ENCODE peak calls at places on chromosomes 16 and 17, in five cellular contexts. U, K, C, Q and B are unnamed samples.

GRCh38 chr17:20189979-20190378 is 180.8 kb downstream of the SPECC1 start:
- DNase-seq in U (no peak), C (no peak), Q (no peak), K (no peak), B (no peak)

GRCh38 chr17:81260171-81260570 is 21.1 kb downstream of the NDUFAF8 start:
- DNase-seq in U (no peak), K (no peak), C (no peak), Q (no peak), B (no peak)

GRCh38 chr17:59533694-59534093 is 31.7 kb upstream of the DHX40 start:
- DNase-seq in Q (no peak), K (no peak), C (no peak), U (no peak), B (no peak)

GRCh38 chr16:68528686-68529379 is 10.3 kb upstream of the ZFP90 start:
- DNase-seq in U (peak; percentile 75), Q (peak; percentile 86), C (peak; percentile 92), K (peak; percentile 80), B (peak; percentile 85)

GRCh38 chr16:67114793-67115192 is 5.1 kb downstream of the PHAF1 start:
- DNase-seq in Q (no peak), C (no peak), K (no peak), U (peak; percentile 28), B (no peak)

GRCh38 chr17:28345420-28346198 is 10.0 kb downstream of the TNFAIP1 start:
- DNase-seq in Q (no peak), K (no peak), C (no peak), U (no peak), B (no peak)

GRCh38 chr16:77993111-77993571 is 29.2 kb upstream of the CLEC3A start:
- DNase-seq in C (no peak), K (no peak), U (no peak), Q (peak; percentile 13), B (peak; percentile 12)

GRCh38 chr17:12522743-12523181 is 142.9 kb upstream of the MYOCD start:
- DNase-seq in C (no peak), K (no peak), U (peak; percentile 82), Q (no peak), B (peak; percentile 47)

GRCh38 chr17:44672479-44673093 is 16.3 kb downstream of the MEIOC start:
- DNase-seq in C (no peak), K (no peak), Q (no peak), U (peak; percentile 39), B (peak; percentile 32)

GRCh38 chr17:48131216-48131824 is 23.8 kb downstream of the SNX11 start:
- DNase-seq in Q (peak; percentile 41), C (peak; percentile 67), U (peak; percentile 73), K (no peak), B (peak; percentile 68)

GRCh38 chr16:74561626-74562025 is 45.3 kb downstream of the GLG1 start:
- DNase-seq in Q (no peak), C (no peak), U (no peak), K (no peak), B (no peak)

GRCh38 chr16:85568519-85568918 is 44.6 kb upstream of the GSE1 start:
- DNase-seq in U (no peak), C (no peak), Q (no peak), K (no peak), B (no peak)

GRCh38 chr16:67249762-67250327 is 1.1 kb downstream of the SLC9A5 start:
- DNase-seq in U (no peak), Q (no peak), C (no peak), K (no peak), B (no peak)

GRCh38 chr17:47693667-47694017 is 319 bp upstream of the TBKBP1 start:
- DNase-seq in Q (no peak), K (no peak), U (no peak), C (no peak), B (no peak)

GRCh38 chr16:59567496-59567895 is 833.4 kb upstream of the GOT2 start:
- DNase-seq in Q (no peak), U (no peak), K (no peak), C (no peak), B (no peak)

GRCh38 chr17:55134486-55135157 is 130.1 kb upstream of the HLF start:
- DNase-seq in C (no peak), U (peak; percentile 13), K (no peak), Q (no peak), B (no peak)

GRCh38 chr16:82936941-82937551 is 310.3 kb downstream of the CDH13 start:
- DNase-seq in K (no peak), C (no peak), U (peak; percentile 45), Q (no peak), B (peak; percentile 75)

GRCh38 chr17:81437221-81437651 is 42.0 kb downstream of the BAHCC1 start:
- DNase-seq in U (no peak), C (no peak), K (no peak), Q (no peak), B (no peak)

GRCh38 chr16:17370233-17371013 is 100.3 kb downstream of the XYLT1 start:
- DNase-seq in Q (no peak), K (no peak), U (no peak), C (no peak), B (no peak)

GRCh38 chr17:71187145-71187878 is 933.5 kb upstream of the SOX9 start:
- DNase-seq in C (no peak), K (no peak), U (no peak), Q (no peak), B (peak; percentile 67)

GRCh38 chr16:54284931-54285413 is 1.6 kb downstream of the IRX3 start:
- DNase-seq in Q (no peak), U (no peak), C (no peak), K (no peak), B (peak; percentile 27)

GRCh38 chr16:66551362-66551761 is 1.0 kb upstream of the CKLF start:
- DNase-seq in C (peak; percentile 72), K (peak; percentile 48), U (peak; percentile 52), Q (no peak), B (peak; percentile 27)

GRCh38 chr16:83675136-83675535 is 132.6 kb upstream of the HSBP1 start:
- DNase-seq in C (no peak), Q (no peak), U (peak; percentile 19), K (no peak), B (no peak)

GRCh38 chr17:82382933-82383255 is 11.3 kb downstream of the UTS2R start:
- DNase-seq in K (no peak), U (no peak), Q (no peak), C (no peak), B (no peak)

GRCh38 chr16:81451753-81452680 is 7.4 kb downstream of the CMIP start:
- DNase-seq in C (peak; percentile 58), Q (no peak), U (no peak), K (peak; percentile 29), B (no peak)

GRCh38 chr16:85422374-85423185 is 190.5 kb upstream of the GSE1 start:
- DNase-seq in U (no peak), C (peak; percentile 9), K (no peak), Q (no peak), B (peak; percentile 54)

GRCh38 chr16:67263201-67263600 is 14.4 kb downstream of the SLC9A5 start:
- DNase-seq in C (no peak), K (no peak), Q (no peak), U (no peak), B (no peak)

GRCh38 chr17:19579867-19580565 is 46.4 kb downstream of the SLC47A1 start:
- DNase-seq in C (no peak), K (no peak), Q (peak; percentile 52), U (peak; percentile 9), B (peak; percentile 8)

GRCh38 chr16:11064846-11065245 is 120.5 kb downstream of the CLEC16A start:
- DNase-seq in C (no peak), Q (no peak), K (no peak), U (peak; percentile 18), B (no peak)

GRCh38 chr16:55021595-55022475 is 91.2 kb downstream of the IRX5 start:
- DNase-seq in U (peak; percentile 57), C (no peak), K (no peak), Q (no peak), B (peak; percentile 47)

GRCh38 chr16:86951041-86951822 is 366.0 kb downstream of the C16orf95 start:
- DNase-seq in K (no peak), Q (no peak), C (no peak), U (no peak), B (no peak)

GRCh38 chr16:9331503-9331902 is 240.1 kb downstream of the HAPSTR1 start:
- DNase-seq in Q (no peak), U (no peak), C (no peak), K (no peak), B (no peak)

GRCh38 chr17:58534901-58535421 is 20.5 kb upstream of the MTMR4 start:
- DNase-seq in Q (no peak), C (no peak), K (no peak), U (peak; percentile 78), B (peak; percentile 79)

GRCh38 chr17:41178341-41178740 is 320 bp upstream of the KRTAP4-2 start:
- DNase-seq in Q (no peak), C (no peak), U (peak; percentile 56), K (no peak), B (peak; percentile 81)

GRCh38 chr16:74623214-74623842 is 16.4 kb upstream of the GLG1 start:
- DNase-seq in Q (no peak), U (peak; percentile 43), C (peak; percentile 23), K (no peak), B (peak; percentile 63)

GRCh38 chr17:78343433-78344201 is 16.3 kb downstream of the SOCS3 start:
- DNase-seq in U (no peak), K (no peak), C (peak; percentile 91), Q (no peak), B (no peak)